ENCODE peak calls at places on chromosomes 7 and 10, in seven cellular contexts. X, R, T, G, Q, P and L are unnamed samples.
A peak's percentile ranks its signal among the peaks of the same experiment; 100 is the strongest.

GRCh38 chr10:28734940-28735759 is 57.8 kb downstream of the BAMBI start:
- DNase-seq in X (no peak), R (no peak), T (no peak), G (no peak), Q (no peak), P (no peak), L (peak; percentile 14)

GRCh38 chr10:126391162-126391880 is 3.0 kb upstream of the ADAM12 start:
- DNase-seq in X (no peak), R (no peak), T (no peak), G (no peak), Q (no peak), P (no peak), L (no peak)

GRCh38 chr10:23516530-23516929 is 77.7 kb downstream of the OTUD1 start:
- DNase-seq in X (no peak), R (no peak), T (no peak), G (no peak), Q (no peak), P (no peak), L (no peak)

GRCh38 chr7:22154130-22154529 is 202.8 kb downstream of the RAPGEF5 start:
- DNase-seq in X (no peak), R (no peak), T (no peak), G (no peak), Q (no peak), P (no peak), L (peak; percentile 86)

GRCh38 chr7:601573-602340 is 82.1 kb upstream of the PDGFA start:
- DNase-seq in X (no peak), R (peak; percentile 75), T (peak; percentile 53), G (peak; percentile 80), Q (peak; percentile 75), P (peak; percentile 74), L (no peak)

GRCh38 chr10:58473966-58474365 is 38.7 kb upstream of the BICC1 start:
- DNase-seq in X (no peak), R (no peak), T (no peak), G (no peak), Q (no peak), P (no peak), L (no peak)

GRCh38 chr10:133388265-133388972 is 5.5 kb upstream of the MTG1 start:
- DNase-seq in X (no peak), R (no peak), T (no peak), G (no peak), Q (peak; percentile 34), P (no peak), L (no peak)

GRCh38 chr7:32298403-32299132 is 191.6 kb downstream of the LSM5 start:
- DNase-seq in X (no peak), R (no peak), T (no peak), G (peak; percentile 66), Q (no peak), P (no peak), L (no peak)

GRCh38 chr10:132685921-132686680 is 99.8 kb downstream of the NKX6-2 start:
- DNase-seq in X (no peak), R (no peak), T (no peak), G (no peak), Q (peak; percentile 34), P (no peak), L (no peak)

GRCh38 chr7:1290262-1291039 is 57.8 kb downstream of the UNCX start:
- DNase-seq in X (no peak), R (no peak), T (peak; percentile 13), G (no peak), Q (peak; percentile 45), P (no peak), L (peak; percentile 53)

GRCh38 chr7:151134743-151135524 is 32.6 kb downstream of the GBX1 start:
- DNase-seq in X (no peak), R (no peak), T (no peak), G (peak; percentile 45), Q (no peak), P (no peak), L (no peak)

GRCh38 chr10:16777473-16778370 is 39.5 kb downstream of the RSU1 start:
- DNase-seq in X (peak; percentile 22), R (no peak), T (no peak), G (no peak), Q (no peak), P (no peak), L (peak; percentile 71)

GRCh38 chr7:130961128-130961601 is 227.2 kb upstream of the KLF14 start:
- DNase-seq in X (no peak), R (no peak), T (peak; percentile 28), G (no peak), Q (no peak), P (no peak), L (peak; percentile 67)

GRCh38 chr10:22655312-22655973 is 58.9 kb downstream of the PIP4K2A start:
- DNase-seq in X (no peak), R (no peak), T (peak; percentile 31), G (no peak), Q (no peak), P (no peak), L (no peak)

GRCh38 chr10:86064219-86064618 is 302.4 kb downstream of the GRID1 start:
- DNase-seq in X (no peak), R (no peak), T (no peak), G (no peak), Q (no peak), P (no peak), L (no peak)

GRCh38 chr7:117273325-117274292 is 49.2 kb downstream of the WNT2 start:
- DNase-seq in X (no peak), R (no peak), T (no peak), G (no peak), Q (no peak), P (no peak), L (no peak)

GRCh38 chr10:21670391-21670790 is 136.4 kb downstream of the MLLT10 start:
- DNase-seq in X (no peak), R (no peak), T (no peak), G (no peak), Q (no peak), P (no peak), L (no peak)

GRCh38 chr10:43524434-43525247 is 49.8 kb downstream of the ZNF239 start:
- DNase-seq in X (no peak), R (no peak), T (no peak), G (no peak), Q (no peak), P (no peak), L (no peak)

GRCh38 chr10:14039968-14040668 is 290.6 kb downstream of the FRMD4A start:
- DNase-seq in X (no peak), R (no peak), T (no peak), G (no peak), Q (no peak), P (no peak), L (peak; percentile 36)

GRCh38 chr7:30652132-30652531 is 30.1 kb downstream of the CRHR2 start:
- DNase-seq in X (no peak), R (no peak), T (no peak), G (no peak), Q (no peak), P (no peak), L (no peak)

GRCh38 chr7:30652951-30653641 is 29.2 kb downstream of the CRHR2 start:
- DNase-seq in X (no peak), R (no peak), T (no peak), G (no peak), Q (no peak), P (no peak), L (no peak)

GRCh38 chr7:30649717-30650116 is 32.5 kb downstream of the CRHR2 start:
- DNase-seq in X (no peak), R (no peak), T (no peak), G (no peak), Q (no peak), P (peak; percentile 32), L (no peak)

GRCh38 chr7:30648744-30649540 is 33.3 kb downstream of the CRHR2 start:
- DNase-seq in X (no peak), R (no peak), T (no peak), G (no peak), Q (no peak), P (peak; percentile 51), L (no peak)

DNA sequence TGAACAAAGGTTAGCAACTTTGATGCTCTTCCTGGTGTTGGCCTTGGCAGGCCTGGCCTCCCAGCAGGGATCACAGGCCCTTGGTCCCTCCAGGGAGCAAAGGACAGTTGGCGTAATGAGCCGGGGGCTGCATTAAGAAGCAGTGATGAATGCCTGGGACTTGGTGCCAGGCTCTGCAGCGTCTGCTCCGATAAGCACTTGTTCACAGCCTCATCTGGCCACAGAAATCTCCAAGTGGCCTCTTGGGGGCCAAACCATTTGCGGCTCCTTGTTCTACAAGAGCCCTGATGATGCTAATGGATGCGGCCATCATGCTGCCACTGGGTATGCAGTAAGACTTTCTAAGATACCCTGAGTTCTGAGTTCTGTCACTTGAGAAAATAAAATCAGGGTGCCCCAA is 31.8 kb downstream of the CRHR2 start:
- DNase-seq in X (no peak), R (no peak), T (no peak), G (no peak), Q (no peak), P (peak; percentile 47), L (no peak)
- H3K9me3 ChIP-seq in X (no peaks in the 10 kb centered on the region), R (no peaks in the 10 kb centered on the region), T (no peaks in the 10 kb centered on the region), G (no peaks in the 10 kb centered on the region), Q (no peaks in the 10 kb centered on the region), P (no peaks in the 10 kb centered on the region), L (no peaks in the 10 kb centered on the region)

GRCh38 chr7:57403601-57404342 is 46.2 kb upstream of the ZNF716 start:
- DNase-seq in X (no peak), R (no peak), T (no peak), G (peak; percentile 72), Q (no peak), P (no peak), L (no peak)
- H3K9me3 ChIP-seq in X (peaks cover 12% of the 10 kb centered on the region), R (no peaks in the 10 kb centered on the region), T (peaks cover 10% of the 10 kb centered on the region), G (no peaks in the 10 kb centered on the region), Q (no peaks in the 10 kb centered on the region), P (no peaks in the 10 kb centered on the region), L (no peaks in the 10 kb centered on the region)

GRCh38 chr7:30575910-30576309 is 18.8 kb upstream of the GARS1 start:
- DNase-seq in X (no peak), R (no peak), T (no peak), G (no peak), Q (no peak), P (no peak), L (no peak)
- H3K9me3 ChIP-seq in X (no peaks in the 10 kb centered on the region), R (no peaks in the 10 kb centered on the region), T (no peaks in the 10 kb centered on the region), G (no peaks in the 10 kb centered on the region), Q (no peaks in the 10 kb centered on the region), P (no peaks in the 10 kb centered on the region), L (peaks cover 19% of the 10 kb centered on the region)

GRCh38 chr7:38017320-38017719 is 96.9 kb downstream of the EPDR1 start:
- DNase-seq in X (no peak), R (no peak), T (no peak), G (no peak), Q (no peak), P (no peak), L (no peak)
- H3K9me3 ChIP-seq in X (no peaks in the 10 kb centered on the region), R (no peaks in the 10 kb centered on the region), T (no peaks in the 10 kb centered on the region), G (no peaks in the 10 kb centered on the region), Q (no peaks in the 10 kb centered on the region), P (no peaks in the 10 kb centered on the region), L (no peaks in the 10 kb centered on the region)

DNA sequence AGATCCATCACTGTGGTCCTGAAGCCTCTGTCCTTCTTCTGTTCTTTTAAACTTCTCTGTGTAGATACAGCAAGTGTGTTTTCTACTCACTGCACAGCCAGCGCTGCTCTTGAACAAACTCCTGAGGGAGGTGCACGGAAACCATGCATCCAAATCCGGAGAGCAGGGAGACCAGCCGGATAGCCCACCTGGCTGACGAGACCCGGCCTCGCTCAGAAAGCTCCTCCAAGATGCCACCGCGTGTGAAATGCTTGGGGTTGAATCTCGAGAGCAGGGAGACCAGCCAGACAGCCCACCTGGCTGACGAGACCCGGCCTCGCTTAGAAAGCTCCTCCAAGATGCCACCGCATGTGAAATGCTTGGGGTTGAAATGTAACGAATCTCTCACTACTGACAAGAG is 602.0 kb downstream of the PTPRN2 start:
- DNase-seq in X (no peak), R (no peak), T (no peak), G (peak; percentile 21), Q (no peak), P (no peak), L (no peak)
- H3K9me3 ChIP-seq in X (peaks cover 33% of the 10 kb centered on the region), R (no peaks in the 10 kb centered on the region), T (no peaks in the 10 kb centered on the region), G (no peaks in the 10 kb centered on the region), Q (no peaks in the 10 kb centered on the region), P (no peaks in the 10 kb centered on the region), L (no peaks in the 10 kb centered on the region)